ENCODE peak calls at places on chromosomes 3 and 15, in nine cellular contexts. A, U, H, F, S, Q, E, I and X are unnamed samples.

GRCh38 chr15:66115568-66116206 is 137.9 kb downstream of the MEGF11 start:
- DNase-seq in A (no peak), U (no peak), H (no peak), F (no peak), S (no peak), Q (no peak), E (no peak), I (no peak), X (no peak)

GRCh38 chr15:52783191-52783829 is 6.8 kb downstream of the ONECUT1 start:
- DNase-seq in A (no peak), U (peak; percentile 24), H (no peak), F (no peak), S (no peak), Q (no peak), E (no peak), I (no peak), X (no peak)

GRCh38 chr3:43866529-43867353 is 176.0 kb downstream of the ABHD5 start:
- DNase-seq in A (no peak), U (peak; percentile 52), H (no peak), F (no peak), S (no peak), Q (no peak), E (no peak), I (peak; percentile 97), X (peak; percentile 67)

GRCh38 chr3:8848696-8849131 is 79.3 kb upstream of the OXTR start:
- DNase-seq in A (no peak), U (peak; percentile 84), H (peak; percentile 62), F (no peak), S (no peak), Q (no peak), E (no peak), I (no peak), X (peak; percentile 46)

GRCh38 chr3:64687781-64688515 is at the start of gene ADAMTS9:
- DNase-seq in A (no peak), U (peak; percentile 85), H (no peak), F (peak; percentile 89), S (peak; percentile 84), Q (peak; percentile 80), E (peak; percentile 52), I (peak; percentile 35), X (peak; percentile 37)

GRCh38 chr3:144244662-144245061 is 273.0 kb downstream of the DIPK2A start:
- DNase-seq in A (no peak), U (no peak), H (no peak), F (no peak), S (no peak), Q (no peak), E (no peak), I (peak; percentile 1), X (no peak)

GRCh38 chr15:25707656-25708365 is 155.3 kb downstream of the ATP10A start:
- DNase-seq in A (no peak), U (no peak), H (no peak), F (peak; percentile 56), S (no peak), Q (no peak), E (no peak), I (no peak), X (no peak)

GRCh38 chr3:129433565-129433964 is 5.1 kb upstream of the EFCAB12 start:
- DNase-seq in A (no peak), U (no peak), H (no peak), F (no peak), S (no peak), Q (no peak), E (no peak), I (no peak), X (no peak)

GRCh38 chr15:31145271-31145911 is 43.9 kb upstream of the TRPM1 start:
- DNase-seq in A (no peak), U (peak; percentile 43), H (no peak), F (no peak), S (no peak), Q (no peak), E (no peak), I (peak; percentile 43), X (peak; percentile 34)

GRCh38 chr15:62726461-62726860 is 316.1 kb upstream of the TPM1 start:
- DNase-seq in A (no peak), U (no peak), H (no peak), F (no peak), S (no peak), Q (no peak), E (no peak), I (no peak), X (no peak)

GRCh38 chr15:99148851-99149276 is 44.0 kb downstream of the SYNM start:
- DNase-seq in A (no peak), U (no peak), H (no peak), F (no peak), S (no peak), Q (no peak), E (no peak), I (no peak), X (no peak)

GRCh38 chr15:70258369-70259029 is 160.8 kb upstream of the TLE3 start:
- DNase-seq in A (no peak), U (no peak), H (no peak), F (no peak), S (no peak), Q (peak; percentile 24), E (no peak), I (no peak), X (no peak)

GRCh38 chr3:175431396-175431795 is 572.3 kb downstream of the NAALADL2 start:
- DNase-seq in A (no peak), U (peak; percentile 21), H (no peak), F (no peak), S (no peak), Q (no peak), E (no peak), I (no peak), X (no peak)

GRCh38 chr3:137771401-137772230 is 7.5 kb downstream of the SOX14 start:
- DNase-seq in A (no peak), U (no peak), H (no peak), F (no peak), S (no peak), Q (no peak), E (no peak), I (no peak), X (no peak)

GRCh38 chr3:37174532-37175126 is at the start of gene LRRFIP2:
- DNase-seq in A (no peak), U (peak; percentile 69), H (no peak), F (no peak), S (no peak), Q (no peak), E (no peak), I (no peak), X (peak; percentile 83)

GRCh38 chr3:59364471-59364870 is 314.6 kb upstream of the CFAP20DC start:
- DNase-seq in A (peak; percentile 35), U (peak; percentile 20), H (no peak), F (no peak), S (no peak), Q (no peak), E (no peak), I (no peak), X (peak; percentile 33)

GRCh38 chr3:4985330-4986174 is 6.3 kb downstream of the BHLHE40 start:
- DNase-seq in A (no peak), U (peak; percentile 78), H (no peak), F (peak; percentile 74), S (no peak), Q (no peak), E (no peak), I (peak; percentile 92), X (peak; percentile 95)
- H3K4me3 ChIP-seq in A (peak overlapping the region; percentile 100), U (no peak overlapping the region), H (no peak overlapping the region), F (no peak overlapping the region), S (no peak overlapping the region), Q (peak overlapping the region; percentile 98), E (no peak overlapping the region), I (peak overlapping the region; percentile 88), X (no peak overlapping the region)

DNA sequence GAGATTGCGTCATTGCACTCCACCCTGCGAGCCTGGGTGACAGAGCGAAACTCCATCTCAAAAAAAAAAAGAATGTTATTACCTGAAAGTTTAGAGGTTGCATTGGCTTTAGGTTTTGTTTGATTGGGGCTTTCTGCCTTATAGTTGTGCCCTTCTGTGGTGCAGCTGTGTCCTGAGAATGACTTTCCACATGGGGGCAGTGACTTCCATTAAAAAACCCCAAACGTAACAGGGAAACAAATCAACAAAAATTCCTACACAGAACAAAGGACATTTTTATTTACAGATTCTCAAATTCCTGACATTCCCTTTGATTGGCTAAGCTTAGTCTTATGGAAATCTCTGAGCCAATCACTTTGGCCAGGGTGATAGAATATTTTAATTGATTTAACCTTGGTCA is 154.1 kb upstream of the GPR149 start:
- DNase-seq in A (no peak), U (no peak), H (no peak), F (no peak), S (no peak), Q (no peak), E (no peak), I (peak; percentile 12), X (no peak)
- TF ChIP-seq CTCF in A (no peak), U (no peak), H (no peak), F (no peak), S (no peak), Q (no peak), E (no peak), I (no peak), X (no peak)

GRCh38 chr3:17195192-17195611 is 310.4 kb downstream of the PLCL2 start:
- DNase-seq in A (no peak), U (peak; percentile 53), H (no peak), F (no peak), S (no peak), Q (no peak), E (no peak), I (no peak), X (no peak)
- H3K4me3 ChIP-seq in A (no peak overlapping the region), U (no peak overlapping the region), H (no peak overlapping the region), F (no peak overlapping the region), S (no peak overlapping the region), Q (no peak overlapping the region), E (no peak overlapping the region), I (no peak overlapping the region), X (no peak overlapping the region)

DNA sequence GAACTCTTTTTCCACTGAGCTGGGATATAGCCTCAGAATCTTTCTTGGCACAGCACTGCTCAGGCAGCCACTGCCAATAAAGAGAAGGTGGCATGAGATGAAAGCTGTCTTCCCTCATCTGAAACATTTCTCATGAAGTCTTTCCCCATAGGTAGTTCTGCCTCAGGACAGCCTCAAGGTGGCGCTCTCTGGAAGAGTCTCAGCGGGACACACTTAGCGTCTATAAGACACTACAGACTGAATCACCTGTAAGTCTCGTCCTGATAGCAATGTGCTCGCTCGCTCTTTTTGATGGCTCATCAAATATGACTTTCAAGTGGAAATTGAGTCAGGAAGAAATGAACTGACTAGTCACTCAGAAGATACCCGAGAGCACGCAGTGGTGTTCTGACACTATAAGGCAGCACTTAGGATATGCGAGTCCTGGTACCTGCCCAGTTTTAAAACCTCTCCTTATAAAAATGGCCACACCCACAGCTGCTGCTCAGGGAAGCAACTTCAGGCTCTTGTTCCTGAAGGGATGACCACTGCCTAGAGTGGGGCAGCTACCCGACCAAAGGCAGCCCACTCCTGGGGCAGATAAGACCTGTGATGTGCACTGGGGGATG is 269.5 kb downstream of the SUCLG2 start:
- DNase-seq in A (no peak), U (peak; percentile 74), H (no peak), F (no peak), S (peak; percentile 17), Q (no peak), E (no peak), I (peak; percentile 57), X (peak; percentile 79)
- TF ChIP-seq CTCF in A (peak; percentile 71), U (peak; percentile 81), H (peak; percentile 60), F (no peak), S (peak; percentile 43), Q (peak; percentile 66), E (no peak), I (peak; percentile 34), X (peak; percentile 78)

GRCh38 chr3:15982243-15982642 is 184.5 kb upstream of the ANKRD28 start:
- DNase-seq in A (no peak), U (no peak), H (no peak), F (no peak), S (no peak), Q (no peak), E (no peak), I (no peak), X (no peak)
- H3K4me3 ChIP-seq in A (peak overlapping the region; percentile 28), U (no peak overlapping the region), H (peak overlapping the region; percentile 29), F (no peak overlapping the region), S (no peak overlapping the region), Q (peak overlapping the region; percentile 49), E (no peak overlapping the region), I (no peak overlapping the region), X (no peak overlapping the region)